ENCODE peak calls at places on chromosomes 16 and 17, in four cellular contexts. V is NCI-H1105, Z is T-helper 2 cell, F is HS-5. A is an unnamed sample.

GRCh38 chr17:77508047-77508715 is 367.4 kb downstream of the SEC14L1 start:
- DNase-seq in V (no peak), Z (no peak), F (no peak), A (no peak)

GRCh38 chr17:66494023-66494803 is 191.8 kb downstream of the PRKCA start:
- DNase-seq in V (no peak), Z (no peak), F (peak), A (no peak)

GRCh38 chr17:41406205-41406604 is 8.8 kb upstream of the KRT31 start:
- DNase-seq in V (no peak), Z (no peak), F (no peak), A (no peak)

GRCh38 chr16:81702506-81702905 is 76.6 kb upstream of the PLCG2 start:
- DNase-seq in V (no peak), Z (no peak), F (no peak), A (no peak)

GRCh38 chr17:10295728-10296343 is 77.0 kb downstream of the MYH13 start:
- DNase-seq in V (peak), Z (no peak), F (peak), A (no peak)

GRCh38 chr16:79188115-79188779 is 412.3 kb downstream of the MAF start:
- DNase-seq in V (no peak), Z (no peak), F (no peak), A (no peak)

GRCh38 chr17:50981279-50981678 is 115.1 kb upstream of the TOB1 start:
- DNase-seq in V (no peak), Z (no peak), F (no peak), A (no peak)

GRCh38 chr17:57622327-57622885 is 122.7 kb downstream of the CCDC182 start:
- DNase-seq in V (no peak), Z (no peak), F (no peak), A (no peak)

GRCh38 chr17:57938061-57938502 is 17.1 kb downstream of the CUEDC1 start:
- DNase-seq in V (no peak), Z (no peak), F (no peak), A (peak)

GRCh38 chr17:7845359-7846062 is 9.4 kb upstream of the TMEM88 start:
- DNase-seq in V (no peak), Z (no peak), F (no peak), A (no peak)

GRCh38 chr17:38324141-38324540 is 19.6 kb downstream of the GPR179 start:
- DNase-seq in V (no peak), Z (no peak), F (no peak), A (no peak)

GRCh38 chr17:57009737-57010445 is 32.0 kb downstream of the SCPEP1 start:
- DNase-seq in V (peak), Z (peak), F (peak), A (peak)

A was measured in NCI-H774.